ENCODE peak calls at places on chromosome 18, in six cellular contexts. V is activated CD4-positive, alpha-beta T cell treated with anti-CD3 and anti-CD28 coated beads, Interleukin-2, amount 50 U/mL, for 48 hours; C is GM23338; W is CD4-positive, alpha-beta T cell; S is stimulated activated CD8-positive, alpha-beta memory T cell treated with anti-CD3 and anti-CD28 coated beads, Interleukin-15, amount 100 ng/mL, for 1 hour; G is GM20000. N is an unnamed sample.

GRCh38 chr18:48754993-48755473 is 195.7 kb downstream of the SMAD7 start:
- DNase-seq in V (no peak), C (no peak), W (no peak), S (no peak), G (peak), N (no peak)

GRCh38 chr18:28201056-28201455 is 24.1 kb upstream of the CDH2 start:
- DNase-seq in V (no peak), C (no peak), W (no peak), S (no peak), G (no peak), N (no peak)

GRCh38 chr18:61770279-61770678 is 122.5 kb downstream of the RNF152 start:
- DNase-seq in V (no peak), C (no peak), W (no peak), S (no peak), G (no peak), N (no peak)

GRCh38 chr18:582465-582864 is 2.3 kb downstream of the CETN1 start:
- DNase-seq in V (no peak), C (no peak), W (no peak), S (no peak), G (no peak), N (no peak)

GRCh38 chr18:76468345-76469275 is 26.4 kb downstream of the ZNF516 start:
- DNase-seq in V (no peak), C (no peak), W (no peak), S (no peak), G (no peak), N (no peak)

GRCh38 chr18:46464926-46465655 is 191.9 kb downstream of the LOXHD1 start:
- DNase-seq in V (no peak), C (no peak), W (no peak), S (no peak), G (no peak), N (no peak)

GRCh38 chr18:10953672-10954071 is 195.7 kb downstream of the PIEZO2 start:
- DNase-seq in V (no peak), C (no peak), W (no peak), S (no peak), G (no peak), N (no peak)

GRCh38 chr18:13376841-13377351 is 158.3 kb downstream of the LDLRAD4 start:
- DNase-seq in V (peak), C (no peak), W (peak), S (no peak), G (peak), N (no peak)

GRCh38 chr18:12838178-12838634 is 45.8 kb downstream of the PTPN2 start:
- DNase-seq in V (no peak), C (peak), W (no peak), S (no peak), G (no peak), N (no peak)

GRCh38 chr18:58682429-58683069 is 11.3 kb downstream of the MALT1 start:
- DNase-seq in V (no peak), C (no peak), W (no peak), S (no peak), G (no peak), N (no peak)

GRCh38 chr18:58247363-58247834 is 203.4 kb downstream of the NEDD4L start:
- DNase-seq in V (no peak), C (peak), W (no peak), S (no peak), G (no peak), N (peak)

GRCh38 chr18:9575558-9575957 is 38.8 kb downstream of the PPP4R1 start:
- DNase-seq in V (no peak), C (peak), W (no peak), S (no peak), G (peak), N (peak)

GRCh38 chr18:24013061-24013460 is 1.5 kb upstream of the TTC39C start:
- DNase-seq in V (no peak), C (no peak), W (no peak), S (no peak), G (no peak), N (no peak)

GRCh38 chr18:6488956-6489355 is 74.2 kb upstream of the L3MBTL4 start:
- DNase-seq in V (no peak), C (no peak), W (no peak), S (no peak), G (no peak), N (no peak)

N was measured in WTC11.